ENCODE peak calls at places on chromosomes 1 and 21, in eight cellular contexts. C, F, Q, N, J, S, L and Z are unnamed samples.

GRCh38 chr1:54981466-54981865 is 1.0 kb downstream of the TMEM61 start:
- DNase-seq in C (no peak), F (no peak), Q (no peak), N (no peak), J (no peak), S (no peak), L (no peak), Z (no peak)

GRCh38 chr1:228989992-228990827 is 254.9 kb downstream of the RHOU start:
- DNase-seq in C (no peak), F (no peak), Q (no peak), N (peak), J (no peak), S (peak), L (peak), Z (no peak)

GRCh38 chr1:100950776-100951175 is 54.9 kb downstream of the SLC30A7 start:
- DNase-seq in C (no peak), F (peak), Q (peak), N (no peak), J (no peak), S (no peak), L (peak), Z (peak)

GRCh38 chr1:216533786-216534185 is 110.5 kb upstream of the USH2A start:
- DNase-seq in C (no peak), F (no peak), Q (no peak), N (no peak), J (no peak), S (no peak), L (no peak), Z (no peak)

GRCh38 chr1:110672001-110672752 is 2.6 kb downstream of the KCNA3 start:
- DNase-seq in C (no peak), F (peak), Q (no peak), N (no peak), J (no peak), S (no peak), L (peak), Z (peak)

GRCh38 chr1:119865607-119866006 is 30.7 kb downstream of the ADAM30 start:
- DNase-seq in C (no peak), F (peak), Q (no peak), N (no peak), J (no peak), S (no peak), L (no peak), Z (peak)

GRCh38 chr1:115179397-115179835 is 90.1 kb upstream of the TSPAN2 start:
- DNase-seq in C (no peak), F (peak), Q (no peak), N (peak), J (no peak), S (no peak), L (peak), Z (peak)

GRCh38 chr21:33901421-33902288 is 13.9 kb downstream of the ATP5PO start:
- DNase-seq in C (no peak), F (peak), Q (peak), N (peak), J (peak), S (no peak), L (peak), Z (peak)